ENCODE peak calls at places on chromosomes 11 and 22, in seven cellular contexts. O, K, N, Q, Y, R and C are unnamed samples.

GRCh38 chr11:75289919-75290318 is 49.3 kb downstream of the TPBGL start:
- DNase-seq in K (no peak), Y (no peak), N (no peak), R (no peak), O (no peak), Q (no peak), C (no peak)

GRCh38 chr22:17477401-17477833 is 85.9 kb upstream of the SLC25A18 start:
- DNase-seq in R (no peak), Y (no peak), N (no peak), K (peak), O (no peak), Q (peak), C (peak)

GRCh38 chr11:99739464-99740089 is 718.8 kb downstream of the CNTN5 start:
- DNase-seq in N (no peak), O (peak), Q (peak), R (no peak), Y (no peak), K (peak), C (peak)

GRCh38 chr11:36703055-36703404 is 105.0 kb upstream of the RAG2 start:
- DNase-seq in K (no peak), N (peak), Q (no peak), R (no peak), Y (no peak), O (no peak), C (no peak)

GRCh38 chr22:21641417-21641794 is 696 bp upstream of the SDF2L1 start:
- DNase-seq in Q (peak), Y (no peak), O (peak), K (peak), R (peak), N (peak), C (peak)

GRCh38 chr11:8586184-8586583 is 7.8 kb downstream of the STK33 start:
- DNase-seq in O (no peak), R (no peak), Q (no peak), N (no peak), K (no peak), Y (no peak), C (no peak)

GRCh38 chr11:110376711-110377324 is 52.9 kb upstream of the FDX1 start:
- DNase-seq in O (peak), K (peak), R (peak), N (peak), Q (peak), Y (peak), C (peak)

GRCh38 chr11:70246196-70246595 is 24.3 kb upstream of the PPFIA1 start:
- DNase-seq in Y (no peak), O (no peak), Q (no peak), K (peak), N (no peak), R (no peak), C (no peak)

GRCh38 chr22:44685384-44686056 is 16.5 kb upstream of the PRR5 start:
- DNase-seq in R (no peak), Q (peak), K (peak), O (peak), Y (no peak), N (peak), C (peak)

GRCh38 chr22:24435861-24436351 is 8.5 kb downstream of the ADORA2A start:
- DNase-seq in Q (peak), N (no peak), R (no peak), K (no peak), Y (no peak), O (no peak), C (no peak)

GRCh38 chr22:41521166-41521565 is 23.1 kb downstream of the POLR3H start:
- DNase-seq in R (no peak), Y (no peak), K (no peak), N (no peak), Q (no peak), O (no peak), C (no peak)

GRCh38 chr11:78414321-78415051 is 3.1 kb downstream of the GAB2 start:
- DNase-seq in N (no peak), K (no peak), Q (peak), R (peak), O (no peak), Y (no peak), C (peak)

GRCh38 chr22:36569999-36570398 is 41.0 kb upstream of the EIF3D start:
- DNase-seq in N (no peak), O (peak), Q (peak), K (peak), R (no peak), Y (no peak), C (peak)

GRCh38 chr11:83571301-83571700 is 285.1 kb upstream of the CCDC90B start:
- DNase-seq in O (no peak), K (no peak), Y (no peak), R (no peak), N (no peak), Q (peak), C (peak)

GRCh38 chr22:29479417-29480261 is at the start of gene NEFH:
- DNase-seq in K (no peak), Q (no peak), R (no peak), N (no peak), Y (no peak), O (no peak), C (peak)

GRCh38 chr11:12131943-12132789 is 21.8 kb downstream of the MICAL2 start:
- DNase-seq in Q (no peak), K (no peak), Y (no peak), R (no peak), O (no peak), N (no peak), C (no peak)

GRCh38 chr11:47254381-47254780 is 3.4 kb upstream of the NR1H3 start:
- DNase-seq in Q (peak), K (no peak), O (no peak), R (no peak), N (no peak), Y (no peak), C (no peak)

GRCh38 chr11:128574576-128575011 is 12.8 kb downstream of the ETS1 start:
- DNase-seq in K (peak), N (no peak), Y (no peak), Q (no peak), O (peak), R (no peak), C (no peak)

GRCh38 chr11:65422104-65422632 is 430 bp upstream of the NEAT1 start:
- DNase-seq in K (peak), R (peak), N (peak), O (peak), Q (peak), Y (peak), C (peak)

GRCh38 chr22:38947321-38948112 is 9.9 kb upstream of the APOBEC3A start:
- DNase-seq in Q (no peak), N (peak), O (no peak), K (no peak), R (no peak), Y (no peak), C (no peak)

GRCh38 chr22:19523240-19524169 is 705 bp downstream of the CLDN5 start:
- DNase-seq in N (peak), R (no peak), Y (no peak), K (peak), Q (peak), O (no peak), C (peak)

GRCh38 chr22:43295173-43295572 is 48.0 kb downstream of the SCUBE1 start:
- DNase-seq in K (no peak), R (no peak), N (no peak), O (no peak), Q (no peak), Y (no peak), C (no peak)

GRCh38 chr22:24146190-24146616 is 35.1 kb upstream of the SUSD2 start:
- DNase-seq in N (peak), Y (no peak), R (no peak), K (peak), Q (peak), O (peak), C (peak)

GRCh38 chr22:49296561-49296960 is 531.1 kb downstream of the BRD1 start:
- DNase-seq in Y (no peak), K (no peak), N (no peak), Q (no peak), O (no peak), R (no peak), C (no peak)

GRCh38 chr11:93743316-93743715 is 1.8 kb downstream of the C11orf54 start:
- DNase-seq in N (no peak), Y (no peak), R (no peak), K (no peak), Q (no peak), O (no peak), C (no peak)

GRCh38 chr11:108498046-108498815 is at the start of gene POGLUT3:
- DNase-seq in N (peak), Y (peak), K (peak), O (peak), R (no peak), Q (peak), C (peak)

GRCh38 chr11:2548596-2548995 is 103.8 kb downstream of the KCNQ1 start:
- DNase-seq in Y (no peak), N (no peak), O (no peak), Q (no peak), K (no peak), R (no peak), C (no peak)

GRCh38 chr11:26805001-26805400 is 83.1 kb upstream of the SLC5A12 start:
- DNase-seq in K (no peak), R (no peak), N (no peak), Y (no peak), O (no peak), Q (no peak), C (peak)